ENCODE peak calls at places on chromosomes 12 and 14, in seven cellular contexts. S is Peyer's patch, W is ovary, U is A549, Z is IMR-90, X is body of pancreas, G is HCT116. R is an unnamed sample.
A peak's percentile ranks its signal among the peaks of the same experiment; 100 is the strongest.

GRCh38 chr14:105323663-105324062 is 9.1 kb downstream of the PACS2 start:
- DNase-seq in S (no peak), W (no peak), U (no peak), Z (no peak), X (no peak), G (no peak), R (no peak)

GRCh38 chr14:30129795-30130194 is 202.1 kb upstream of the PRKD1 start:
- DNase-seq in S (no peak), W (no peak), U (no peak), Z (peak; percentile 17), X (no peak), G (no peak), R (no peak)

GRCh38 chr12:96719671-96720362 is 187.2 kb upstream of the NEDD1 start:
- DNase-seq in S (no peak), W (no peak), U (no peak), Z (peak; percentile 40), X (peak; percentile 45), G (no peak), R (no peak)

GRCh38 chr14:90159147-90159546 is 97.2 kb upstream of the PSMC1 start:
- DNase-seq in S (no peak), W (no peak), U (no peak), Z (no peak), X (no peak), G (no peak), R (no peak)

GRCh38 chr12:14691560-14691959 is 4.8 kb downstream of the GUCY2C start:
- DNase-seq in S (peak; percentile 18), W (no peak), U (no peak), Z (no peak), X (peak; percentile 82), G (no peak), R (peak; percentile 71)

GRCh38 chr14:36582011-36582873 is at the start of gene NKX2-8:
- DNase-seq in S (no peak), W (no peak), U (peak; percentile 41), Z (no peak), X (no peak), G (peak; percentile 21), R (no peak)

GRCh38 chr14:68910540-68910939 is 68.6 kb downstream of the ACTN1 start:
- DNase-seq in S (no peak), W (no peak), U (no peak), Z (peak; percentile 41), X (no peak), G (no peak), R (no peak)

GRCh38 chr14:67618617-67619063 is 1.1 kb upstream of the ARG2 start:
- DNase-seq in S (no peak), W (no peak), U (peak; percentile 76), Z (peak; percentile 79), X (peak; percentile 33), G (no peak), R (no peak)

DNA sequence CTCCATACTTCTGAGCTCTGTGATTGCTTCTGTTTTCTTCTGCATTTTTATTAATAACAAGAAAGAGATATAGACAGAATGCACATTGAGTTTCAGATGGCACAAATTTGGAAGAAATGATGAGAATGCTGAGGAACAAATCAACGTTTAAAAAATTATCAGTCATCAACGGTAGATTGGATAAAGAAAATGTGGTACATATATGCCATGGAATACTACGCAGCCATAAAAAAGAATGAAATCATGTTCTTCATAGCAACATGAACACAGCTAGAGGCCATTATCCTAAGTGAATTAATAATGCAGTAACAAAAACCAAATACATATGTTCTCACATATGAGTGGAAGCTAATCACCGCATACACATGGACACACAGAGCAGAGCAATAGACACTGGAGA is 81.8 kb downstream of the DUSP6 start:
- DNase-seq in S (no peak), W (no peak), U (no peak), Z (no peak), X (no peak), G (no peak), R (no peak)
- TF ChIP-seq POLR2A in S (no peak), W (no peak), U (no peak), Z (no peak), X (no peak), G (no peak), R (no peak)

GRCh38 chr14:99360774-99361595 is 89.0 kb upstream of the BCL11B start:
- DNase-seq in S (no peak), W (no peak), U (peak; percentile 42), Z (no peak), X (no peak), G (peak; percentile 67), R (no peak)
- H3K4me3 ChIP-seq in S (no peak overlapping the region), W (no peak overlapping the region), U (no peak overlapping the region), Z (no peak overlapping the region), X (no peak overlapping the region), G (peak overlapping the region; percentile 45), R (no peak overlapping the region)

DNA sequence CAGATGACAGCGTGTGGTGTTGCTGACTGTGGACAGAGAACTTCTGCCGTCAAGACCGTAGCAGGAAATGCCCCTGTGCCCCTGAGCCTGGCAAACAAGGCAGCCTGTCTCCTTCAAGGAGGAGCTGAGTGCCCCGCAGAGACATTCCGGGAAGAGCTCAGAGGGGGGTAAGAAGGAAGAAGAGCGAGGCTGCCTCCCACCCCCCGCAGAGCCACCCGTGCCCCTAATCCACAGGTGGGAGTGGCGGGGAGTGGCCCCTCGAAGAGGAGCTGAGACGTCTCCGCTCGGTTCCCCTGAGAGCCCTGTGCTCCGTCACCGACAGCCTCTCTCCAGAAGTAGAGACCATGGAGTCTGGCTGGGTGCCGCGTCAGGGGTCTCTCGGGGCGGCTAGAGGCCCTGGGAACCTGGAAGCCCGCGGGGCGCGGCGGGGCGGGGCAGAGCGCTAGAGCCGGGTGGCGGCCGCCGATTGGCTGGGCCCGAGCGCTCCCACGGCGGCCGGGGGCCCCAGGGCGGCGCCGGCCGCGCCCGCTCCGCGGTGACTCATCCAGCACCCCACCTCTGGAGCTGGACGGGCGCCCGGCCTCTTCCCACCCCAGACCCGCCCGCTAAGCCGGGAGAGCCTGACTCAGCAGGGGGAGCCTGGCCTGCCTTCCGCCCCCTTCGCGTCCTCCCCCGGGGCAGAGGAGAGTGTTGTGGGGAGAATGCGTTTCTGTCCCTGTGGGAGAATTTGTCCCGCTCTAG is 25.2 kb upstream of the KRT78 start:
- DNase-seq in S (peak; percentile 34), W (peak; percentile 95), U (peak; percentile 96), Z (peak; percentile 89), X (peak; percentile 91), G (peak; percentile 78), R (peak; percentile 93)
- TF ChIP-seq POLR2A in S (no peak), W (no peak), U (no peak), Z (no peak), X (peak; percentile 57), G (no peak), R (no peak)

GRCh38 chr14:82079553-82079952 is 545.9 kb upstream of the SEL1L start:
- DNase-seq in S (no peak), W (no peak), U (no peak), Z (no peak), X (no peak), G (no peak), R (no peak)
- H3K4me3 ChIP-seq in S (no peak overlapping the region), W (no peak overlapping the region), U (no peak overlapping the region), Z (no peak overlapping the region), X (no peak overlapping the region), G (no peak overlapping the region), R (no peak overlapping the region)

GRCh38 chr14:91410781-91411536 is 6.7 kb downstream of the CCDC88C start:
- DNase-seq in S (no peak), W (no peak), U (no peak), Z (no peak), X (no peak), G (no peak), R (peak; percentile 47)

GRCh38 chr14:91415794-91416743 is 1.6 kb downstream of the CCDC88C start:
- DNase-seq in S (peak; percentile 86), W (no peak), U (no peak), Z (no peak), X (peak; percentile 38), G (no peak), R (no peak)

GRCh38 chr14:91414475-91415342 is 2.9 kb downstream of the CCDC88C start:
- DNase-seq in S (no peak), W (no peak), U (no peak), Z (no peak), X (no peak), G (no peak), R (no peak)

GRCh38 chr14:91412939-91413338 is 4.7 kb downstream of the CCDC88C start:
- DNase-seq in S (peak; percentile 25), W (no peak), U (no peak), Z (no peak), X (no peak), G (no peak), R (no peak)

DNA sequence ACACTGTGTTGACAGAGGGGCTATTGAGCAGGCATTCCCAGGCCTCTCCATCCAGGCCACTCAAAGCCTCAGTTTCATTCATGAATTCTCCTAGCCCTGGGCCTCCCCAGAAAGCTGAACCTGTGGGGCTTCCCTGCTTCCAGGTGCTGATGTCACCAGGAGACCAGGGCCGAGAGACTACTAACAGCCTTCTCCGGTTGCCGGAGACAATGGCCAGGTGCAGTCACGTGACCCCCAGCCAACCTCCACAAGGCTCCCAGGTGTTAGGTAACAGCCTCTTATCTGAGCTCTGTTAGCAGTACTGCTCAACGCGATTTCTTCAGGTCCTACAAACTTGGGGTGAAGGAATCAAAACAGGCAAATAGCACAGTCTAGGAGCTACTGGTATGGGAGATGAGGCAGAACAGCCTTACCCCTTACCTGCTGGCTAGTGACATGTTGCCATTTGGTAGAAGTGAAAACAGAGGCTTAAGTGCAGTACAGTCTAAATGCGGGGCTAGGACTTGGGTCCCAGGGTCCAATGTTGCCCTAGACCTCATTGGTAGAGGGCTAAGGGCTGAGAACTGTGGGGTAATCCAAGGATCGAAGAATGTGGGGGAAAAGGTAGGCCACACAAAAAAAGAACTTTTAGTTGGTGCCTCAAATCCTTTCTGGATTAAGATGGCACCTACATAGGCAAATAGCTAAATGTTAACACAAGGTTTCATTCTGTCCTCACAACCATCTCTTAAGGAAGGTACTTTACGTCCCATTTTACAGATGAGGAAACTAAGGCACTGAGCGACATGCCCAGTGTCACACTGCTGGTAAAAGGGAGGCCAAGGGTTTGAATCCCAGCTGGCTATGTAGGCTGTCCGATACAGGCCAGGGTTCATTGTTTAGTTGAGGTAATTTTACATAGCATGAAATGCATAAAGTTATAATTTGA is 3.8 kb downstream of the CCDC88C start:
- DNase-seq in S (peak; percentile 72), W (no peak), U (no peak), Z (no peak), X (peak; percentile 97), G (no peak), R (no peak)
- TF ChIP-seq POLR2A in S (no peak), W (no peak), U (no peak), Z (no peak), X (peak; percentile 39), G (no peak), R (no peak)